ENCODE peak calls at places on chromosomes 1 and 21, in four cellular contexts. One of them, this sample, is unnamed.

GRCh38 chr1:221468556-221468955 is 273.3 kb downstream of the DUSP10 start:
- DNase-seq in GM12878: no peak
- DNase-seq in HepG2: no peak
- DNase-seq in K562: no peak
- DNase-seq in this sample: no peak

GRCh38 chr1:238177960-238178359 is 287.2 kb upstream of the ZP4 start:
- DNase-seq in GM12878: no peak
- DNase-seq in HepG2: no peak
- DNase-seq in K562: no peak
- DNase-seq in this sample: no peak

GRCh38 chr1:64515427-64515826 is 45.5 kb downstream of the CACHD1 start:
- DNase-seq in GM12878: no peak
- DNase-seq in HepG2: no peak
- DNase-seq in K562: no peak
- DNase-seq in this sample: no peak

GRCh38 chr1:206062464-206062863 is 9.5 kb downstream of the RHEX start:
- DNase-seq in GM12878: no peak
- DNase-seq in HepG2: no peak
- DNase-seq in K562: no peak
- DNase-seq in this sample: no peak

GRCh38 chr21:29371464-29371863 is 72.7 kb downstream of the BACH1 start:
- DNase-seq in GM12878: no peak
- DNase-seq in HepG2: no peak
- DNase-seq in K562: no peak
- DNase-seq in this sample: no peak

GRCh38 chr1:29269356-29269755 is 33.0 kb downstream of the PTPRU start:
- DNase-seq in GM12878: no peak
- DNase-seq in HepG2: no peak
- DNase-seq in K562: no peak
- DNase-seq in this sample: no peak

GRCh38 chr1:213034713-213035112 is 16.3 kb upstream of the RPS6KC1 start:
- DNase-seq in GM12878: no peak
- DNase-seq in HepG2: no peak
- DNase-seq in K562: no peak
- DNase-seq in this sample: no peak

GRCh38 chr1:230820568-230820967 is 47.8 kb downstream of the C1orf198 start:
- DNase-seq in GM12878: no peak
- DNase-seq in HepG2: no peak
- DNase-seq in K562: no peak
- DNase-seq in this sample: no peak

GRCh38 chr1:119594386-119594785 is 53.7 kb downstream of the ZNF697 start:
- DNase-seq in GM12878: no peak
- DNase-seq in HepG2: no peak
- DNase-seq in K562: no peak
- DNase-seq in this sample: no peak

GRCh38 chr1:156444407-156445001 is 56.1 kb downstream of the MEF2D start:
- DNase-seq in GM12878: no peak
- DNase-seq in HepG2: peak
- DNase-seq in K562: peak
- DNase-seq in this sample: peak

GRCh38 chr1:181541458-181541857 is 58.1 kb downstream of the CACNA1E start:
- DNase-seq in GM12878: no peak
- DNase-seq in HepG2: no peak
- DNase-seq in K562: no peak
- DNase-seq in this sample: no peak

GRCh38 chr1:1361233-1361981 is 3.1 kb upstream of the MXRA8 start:
- DNase-seq in GM12878: no peak
- DNase-seq in HepG2: no peak
- DNase-seq in K562: no peak
- DNase-seq in this sample: peak

GRCh38 chr1:89649783-89650182 is 16.9 kb downstream of the LRRC8C start:
- DNase-seq in GM12878: no peak
- DNase-seq in HepG2: no peak
- DNase-seq in K562: no peak
- DNase-seq in this sample: no peak

GRCh38 chr1:10906866-10907519 is 105.5 kb upstream of the TARDBP start:
- DNase-seq in GM12878: no peak
- DNase-seq in HepG2: no peak
- DNase-seq in K562: no peak
- DNase-seq in this sample: no peak

GRCh38 chr1:151811181-151811580 is 6.0 kb upstream of the LINGO4 start:
- DNase-seq in GM12878: no peak
- DNase-seq in HepG2: no peak
- DNase-seq in K562: no peak
- DNase-seq in this sample: no peak

GRCh38 chr1:65170511-65171142 is 22.6 kb downstream of the AK4 start:
- DNase-seq in GM12878: no peak
- DNase-seq in HepG2: no peak
- DNase-seq in K562: no peak
- DNase-seq in this sample: no peak

GRCh38 chr1:60970081-60970509 is 112.3 kb upstream of the NFIA start:
- DNase-seq in GM12878: no peak
- DNase-seq in HepG2: peak
- DNase-seq in K562: no peak
- DNase-seq in this sample: no peak
- TF ChIP-seq CREM in GM12878: no peak
- TF ChIP-seq CREM in HepG2: no peak
- TF ChIP-seq CREM in K562: no peak
- TF ChIP-seq CREM in this sample: no peak

DNA sequence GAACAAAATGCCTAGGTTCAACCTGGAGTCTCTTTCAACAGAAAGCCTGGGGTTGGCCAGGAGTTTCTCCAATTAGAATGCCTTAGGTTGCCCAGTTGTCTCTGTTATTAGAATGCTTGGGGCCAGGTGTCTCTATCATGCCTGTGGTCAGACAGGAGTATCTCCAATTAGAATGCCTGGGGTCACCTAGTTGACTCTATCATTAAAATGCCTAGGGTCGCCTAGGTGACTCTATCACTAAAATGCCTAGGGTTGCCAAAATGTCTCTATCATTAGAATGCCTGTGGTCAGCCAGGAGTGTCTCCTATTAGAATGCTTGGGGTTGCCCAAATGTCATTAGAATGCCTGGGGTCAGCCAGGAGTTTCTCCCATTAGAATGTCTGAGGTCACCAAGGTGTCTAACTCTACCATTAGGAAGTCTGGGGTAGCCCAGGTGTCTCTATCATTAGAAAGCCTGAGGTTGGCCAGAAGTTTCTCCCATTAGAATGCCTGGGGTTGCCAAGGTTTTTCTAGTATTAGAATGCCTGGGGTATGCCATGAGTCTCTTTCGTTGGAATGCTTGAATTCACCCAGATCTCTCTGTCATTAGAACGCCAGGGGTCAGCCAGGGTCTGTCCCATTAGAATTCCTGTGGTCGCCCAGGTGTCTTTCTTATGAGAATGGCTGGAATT is 57.9 kb downstream of the RNF187 start:
- DNase-seq in GM12878: no peak
- DNase-seq in HepG2: no peak
- DNase-seq in K562: no peak
- DNase-seq in this sample: no peak
- TF ChIP-seq CREB1 in GM12878: no peak
- TF ChIP-seq CREB1 in HepG2: no peak
- TF ChIP-seq CREB1 in K562: no peak
- TF ChIP-seq CREB1 in this sample: no peak

GRCh38 chr1:12186277-12186985 is 19.6 kb downstream of the TNFRSF1B start:
- DNase-seq in GM12878: no peak
- DNase-seq in HepG2: no peak
- DNase-seq in K562: no peak
- DNase-seq in this sample: no peak
- TF ChIP-seq CREM in GM12878: no peak
- TF ChIP-seq CREM in HepG2: no peak
- TF ChIP-seq CREM in K562: no peak
- TF ChIP-seq CREM in this sample: no peak

GRCh38 chr1:25037174-25038074 is 107.3 kb upstream of the RUNX3 start:
- DNase-seq in GM12878: no peak
- DNase-seq in HepG2: peak
- DNase-seq in K562: peak
- DNase-seq in this sample: peak
- TF ChIP-seq CREB1 in GM12878: no peak
- TF ChIP-seq CREB1 in HepG2: no peak
- TF ChIP-seq CREB1 in K562: no peak
- TF ChIP-seq CREB1 in this sample: no peak

DNA sequence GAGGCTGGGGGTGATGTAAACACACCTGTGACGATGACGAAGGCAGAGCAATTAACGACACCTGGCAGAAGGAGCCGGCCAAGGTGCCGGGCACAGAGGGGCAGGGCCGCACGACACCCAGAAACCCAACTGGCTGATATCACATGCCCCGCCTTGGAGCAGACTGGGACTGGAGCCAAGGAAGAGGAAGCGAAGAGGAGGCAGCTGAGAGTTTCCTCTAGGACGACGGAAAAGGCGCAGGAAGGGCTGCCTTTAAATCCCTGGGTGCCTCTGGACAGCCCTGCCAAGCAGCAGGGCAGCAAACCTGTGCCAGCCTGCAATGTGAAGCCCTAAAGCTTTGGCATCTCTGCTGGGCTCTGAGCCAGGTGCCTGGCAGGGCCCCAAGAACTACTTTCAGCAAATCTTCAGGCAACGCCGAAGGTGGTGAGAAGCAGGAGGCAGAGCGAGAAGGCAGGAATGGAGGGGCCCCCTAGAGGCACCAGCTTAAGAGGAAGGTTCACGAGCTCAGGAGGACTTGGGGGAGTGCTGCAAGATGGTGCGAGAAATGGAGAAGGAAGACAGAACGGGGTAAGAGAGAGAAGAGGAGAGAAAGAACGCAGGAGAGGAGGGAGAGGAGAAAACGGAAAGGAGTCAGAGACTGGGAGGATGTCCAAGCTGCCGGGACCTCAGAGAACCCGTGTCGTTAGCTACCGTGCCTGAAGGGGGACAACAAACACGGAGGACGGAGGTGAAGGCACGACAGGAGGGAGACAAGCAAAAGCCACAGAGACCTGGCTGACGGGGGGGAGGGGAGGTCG is 25.3 kb upstream of the PEF1 start:
- DNase-seq in GM12878: no peak
- DNase-seq in HepG2: no peak
- DNase-seq in K562: peak
- DNase-seq in this sample: no peak
- TF ChIP-seq CREM in GM12878: no peak
- TF ChIP-seq CREM in HepG2: no peak
- TF ChIP-seq CREM in K562: no peak
- TF ChIP-seq CREM in this sample: no peak

DNA sequence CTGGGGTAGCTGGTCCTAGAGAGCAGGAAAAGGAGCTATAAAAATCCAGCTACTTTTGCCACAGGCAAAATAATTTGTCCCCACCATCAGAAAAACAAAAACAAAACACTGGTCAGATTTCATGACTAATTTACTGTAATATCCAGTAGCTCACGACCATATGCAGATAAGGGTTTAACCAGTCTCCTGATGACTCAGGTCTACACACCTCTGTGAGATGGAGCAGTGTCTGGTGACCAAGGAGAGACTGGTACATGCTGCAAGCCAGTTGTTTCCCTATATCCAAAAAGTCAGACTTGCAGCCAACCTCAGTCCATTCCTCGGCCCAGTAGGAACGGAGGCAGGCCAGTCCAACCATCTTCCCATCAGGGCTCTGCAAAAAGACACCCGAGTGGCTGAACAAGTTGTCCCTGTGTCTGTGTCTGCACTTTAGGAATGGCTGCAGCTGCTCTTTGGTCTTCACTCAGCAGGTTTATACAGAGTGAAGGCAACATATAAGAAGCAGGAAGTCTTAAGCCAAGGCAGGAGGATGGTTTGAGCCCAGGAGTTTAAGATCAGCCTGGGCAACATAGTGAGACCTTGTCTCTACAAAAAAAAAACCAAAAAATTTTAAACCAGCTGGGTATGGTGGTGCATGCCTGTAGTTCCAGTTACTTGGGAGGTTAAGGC is 29.4 kb downstream of the DNASE2B start:
- DNase-seq in GM12878: no peak
- DNase-seq in HepG2: no peak
- DNase-seq in K562: no peak
- DNase-seq in this sample: no peak
- TF ChIP-seq CREB1 in GM12878: no peak
- TF ChIP-seq CREB1 in HepG2: no peak
- TF ChIP-seq CREB1 in K562: no peak
- TF ChIP-seq CREB1 in this sample: no peak

GRCh38 chr21:46128983-46129571 is 26.3 kb downstream of the FTCD start:
- DNase-seq in GM12878: no peak
- DNase-seq in HepG2: no peak
- DNase-seq in K562: no peak
- DNase-seq in this sample: no peak

GRCh38 chr21:46129846-46130651 is 25.3 kb downstream of the FTCD start:
- DNase-seq in GM12878: no peak
- DNase-seq in HepG2: no peak
- DNase-seq in K562: no peak
- DNase-seq in this sample: no peak

GRCh38 chr21:46128106-46128982 is 27.0 kb downstream of the FTCD start:
- DNase-seq in GM12878: no peak
- DNase-seq in HepG2: no peak
- DNase-seq in K562: no peak
- DNase-seq in this sample: no peak

GRCh38 chr21:46131721-46132651 is 23.4 kb downstream of the FTCD start:
- DNase-seq in GM12878: no peak
- DNase-seq in HepG2: no peak
- DNase-seq in K562: no peak
- DNase-seq in this sample: no peak

DNA sequence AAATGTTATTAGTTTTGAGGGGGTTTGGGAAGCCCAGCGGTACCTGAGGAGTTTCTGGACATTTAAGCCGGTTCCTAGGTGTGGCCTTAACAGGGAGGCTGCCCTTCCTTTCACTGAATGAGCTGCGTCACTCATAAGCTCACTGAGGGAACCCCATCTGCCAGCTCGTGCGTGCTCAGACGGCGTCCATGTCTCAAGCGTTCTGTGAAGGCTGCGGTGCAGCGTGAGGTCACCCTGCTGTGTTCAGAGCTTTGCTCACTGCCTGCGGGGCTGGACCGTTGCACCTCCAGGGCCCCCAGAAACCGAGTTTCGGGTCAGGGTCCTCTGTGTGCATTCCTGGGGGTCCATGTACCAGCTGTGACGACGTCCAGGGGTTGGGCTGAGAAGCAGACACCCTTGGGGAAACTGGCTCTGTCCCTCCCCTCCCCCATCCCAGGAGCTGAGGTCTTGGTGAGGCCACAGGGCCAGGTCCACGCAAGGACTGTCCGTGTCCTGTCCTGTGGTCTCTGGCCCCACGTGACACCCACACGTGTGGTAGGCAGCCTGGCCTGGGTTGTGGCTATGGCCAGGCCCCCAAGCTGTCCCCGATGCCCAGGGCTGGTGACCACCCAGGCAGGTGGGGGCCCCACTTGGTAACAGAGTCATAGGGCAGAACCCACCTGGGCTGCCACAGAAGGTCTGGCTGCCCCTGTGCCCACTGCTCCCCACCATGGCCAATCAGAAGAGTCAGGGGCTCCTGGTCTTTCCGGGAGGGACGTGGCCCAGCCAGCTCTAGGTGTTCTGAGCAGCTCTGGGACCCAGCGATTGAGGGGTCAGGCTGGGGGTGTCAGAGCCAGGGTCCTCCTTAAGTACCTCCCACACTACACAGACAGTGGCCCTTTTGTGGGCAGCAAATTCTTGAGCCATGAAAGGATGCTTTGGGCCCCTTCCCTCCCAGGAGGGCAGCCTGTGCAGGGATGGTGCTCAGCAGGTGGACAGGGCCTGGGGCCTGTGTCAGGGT is 24.4 kb downstream of the FTCD start:
- DNase-seq in GM12878: no peak
- DNase-seq in HepG2: no peak
- DNase-seq in K562: no peak
- DNase-seq in this sample: no peak
- TF ChIP-seq CREM in GM12878: no peak
- TF ChIP-seq CREM in HepG2: no peak
- TF ChIP-seq CREM in K562: no peak
- TF ChIP-seq CREM in this sample: no peak